ENCODE peak calls at places on chromosomes 3 and 15, in seven cellular contexts. G is CD8-positive, alpha-beta T cell; E is keratinocyte; B is GM23338; J is SJSA1; M is adrenal gland; A is body of pancreas. S is an unnamed sample. For H3K4me1, the result is how much of the 10 kb centered on the place peaks cover.

GRCh38 chr3:127158614-127159221 is 34.2 kb upstream of the PRR23E start:
- DNase-seq in G (no peak), E (no peak), B (peak), J (no peak), M (no peak), A (no peak), S (no peak)

GRCh38 chr15:98150531-98150930 is 190.0 kb downstream of the ARRDC4 start:
- DNase-seq in G (no peak), E (no peak), B (no peak), J (no peak), M (no peak), A (no peak), S (no peak)

GRCh38 chr3:56879453-56880224 is 77.9 kb upstream of the ARHGEF3 start:
- DNase-seq in G (no peak), E (no peak), B (no peak), J (no peak), M (no peak), A (no peak), S (no peak)

GRCh38 chr3:14773691-14774128 is 45.1 kb upstream of the FGD5 start:
- DNase-seq in G (no peak), E (no peak), B (no peak), J (peak), M (peak), A (no peak), S (peak)

GRCh38 chr3:159685801-159686200 is 302.8 kb upstream of the IL12A start:
- DNase-seq in G (no peak), E (no peak), B (no peak), J (no peak), M (no peak), A (no peak), S (no peak)

GRCh38 chr3:167305340-167305739 is 74.8 kb downstream of the ZBBX start:
- DNase-seq in G (no peak), E (no peak), B (no peak), J (no peak), M (no peak), A (no peak), S (no peak)

GRCh38 chr3:129684270-129684669 is 77.8 kb upstream of the PLXND1 start:
- DNase-seq in G (no peak), E (no peak), B (no peak), J (no peak), M (no peak), A (no peak), S (no peak)

GRCh38 chr3:135982404-135982761 is 16.9 kb downstream of the PPP2R3A start:
- DNase-seq in G (no peak), E (no peak), B (no peak), J (no peak), M (no peak), A (no peak), S (no peak)

GRCh38 chr3:104604326-104605010 is 762.2 kb upstream of the ALCAM start:
- DNase-seq in G (no peak), E (no peak), B (peak), J (no peak), M (no peak), A (no peak), S (no peak)

GRCh38 chr3:195147649-195148121 is 123.3 kb downstream of the XXYLT1 start:
- DNase-seq in G (no peak), E (no peak), B (no peak), J (no peak), M (no peak), A (no peak), S (no peak)

GRCh38 chr3:57659004-57659672 is 33.7 kb downstream of the DENND6A start:
- DNase-seq in G (no peak), E (no peak), B (no peak), J (no peak), M (no peak), A (no peak), S (no peak)

GRCh38 chr15:61834076-61834697 is 226.1 kb downstream of the VPS13C start:
- DNase-seq in G (peak), E (peak), B (peak), J (peak), M (peak), A (peak), S (peak)

GRCh38 chr15:63050737-63051700 is 8.5 kb downstream of the TPM1 start:
- DNase-seq in G (no peak), E (no peak), B (peak), J (peak), M (no peak), A (no peak), S (no peak)

GRCh38 chr3:170360916-170361315 is 3.4 kb downstream of the SKIL start:
- DNase-seq in G (no peak), E (no peak), B (peak), J (no peak), M (no peak), A (no peak), S (no peak)

DNA sequence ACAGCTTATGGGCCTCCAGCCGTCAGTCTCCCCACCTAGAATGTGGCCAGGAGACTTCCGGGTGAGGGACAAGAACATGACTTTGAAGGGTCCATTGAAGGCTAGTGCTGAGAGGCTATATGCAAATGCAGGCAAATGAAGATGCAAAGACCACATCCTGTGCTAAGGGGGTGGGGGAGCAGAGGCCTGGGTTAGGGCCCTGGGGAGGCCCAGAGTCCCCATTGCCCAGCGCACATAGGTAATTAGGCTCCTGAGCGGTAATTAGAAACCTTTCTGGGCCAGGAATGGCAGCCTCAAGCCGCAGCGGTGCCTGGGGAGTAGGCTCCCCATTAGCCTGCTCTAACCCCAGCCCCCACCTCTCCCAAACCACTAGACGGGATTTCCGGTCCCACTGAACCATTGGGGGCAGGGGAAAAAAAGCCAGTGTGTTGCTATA is 6.9 kb downstream of the CSK start:
- DNase-seq in G (no peak), E (no peak), B (peak), J (no peak), M (no peak), A (no peak), S (no peak)
- H3K4me1 ChIP-seq in G (half or more), E (half or more), B (under half), J (under half), M (under half), A (under half), S (under half)

GRCh38 chr15:71282086-71282485 is 166.8 kb downstream of the THSD4 start:
- DNase-seq in G (no peak), E (no peak), B (no peak), J (no peak), M (no peak), A (no peak), S (no peak)
- H3K4me1 ChIP-seq in G (under half), E (under half), B (under half), J (under half), M (under half), A (under half), S (under half)

GRCh38 chr3:125146601-125147490 is 65.7 kb downstream of the SLC12A8 start:
- DNase-seq in G (no peak), E (no peak), B (no peak), J (no peak), M (no peak), A (peak), S (no peak)
- H3K4me1 ChIP-seq in G (under half), E (under half), B (under half), J (under half), M (under half), A (under half), S (half or more)

GRCh38 chr3:124787490-124788195 is 57.4 kb downstream of the UMPS start:
- DNase-seq in G (no peak), E (no peak), B (no peak), J (no peak), M (no peak), A (no peak), S (no peak)
- H3K4me1 ChIP-seq in G (under half), E (under half), B (under half), J (under half), M (under half), A (under half), S (under half)

GRCh38 chr3:81245505-81245904 is 515.9 kb downstream of the GBE1 start:
- DNase-seq in G (no peak), E (no peak), B (no peak), J (no peak), M (no peak), A (no peak), S (no peak)

GRCh38 chr3:81255463-81255862 is 506.0 kb downstream of the GBE1 start:
- DNase-seq in G (no peak), E (no peak), B (no peak), J (no peak), M (no peak), A (no peak), S (no peak)

GRCh38 chr3:81249540-81250029 is 511.9 kb downstream of the GBE1 start:
- DNase-seq in G (no peak), E (no peak), B (peak), J (no peak), M (no peak), A (no peak), S (no peak)

GRCh38 chr3:81251108-81251507 is 510.3 kb downstream of the GBE1 start:
- DNase-seq in G (no peak), E (no peak), B (no peak), J (no peak), M (no peak), A (no peak), S (no peak)
- H3K4me1 ChIP-seq in G (under half), E (under half), B (under half), J (under half), M (under half), A (under half), S (under half)

GRCh38 chr3:152292367-152292766 is 23.6 kb downstream of the MBNL1 start:
- DNase-seq in G (no peak), E (no peak), B (no peak), J (no peak), M (no peak), A (no peak), S (no peak)
- H3K4me1 ChIP-seq in G (half or more), E (under half), B (under half), J (half or more), M (under half), A (under half), S (under half)

GRCh38 chr3:187191271-187191670 is 6.0 kb upstream of the RTP1 start:
- DNase-seq in G (no peak), E (no peak), B (no peak), J (no peak), M (no peak), A (no peak), S (no peak)
- H3K4me1 ChIP-seq in G (under half), E (under half), B (under half), J (under half), M (under half), A (under half), S (under half)

DNA sequence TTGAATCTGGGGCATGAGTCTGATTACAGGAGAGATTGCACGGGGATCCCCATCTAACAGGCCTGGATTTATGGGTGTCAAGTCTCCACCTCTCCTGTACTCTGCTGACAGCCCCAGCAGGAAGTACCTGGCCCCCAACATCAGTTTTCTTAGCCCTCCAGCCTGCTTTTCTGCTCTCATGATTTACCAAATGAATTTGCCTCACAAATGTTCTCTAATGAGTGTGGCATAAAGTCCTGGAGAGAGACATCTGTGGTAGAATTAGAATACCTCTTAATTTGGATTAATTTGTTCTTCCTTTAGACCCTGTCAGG is 60.1 kb downstream of the FNDC3B start:
- DNase-seq in G (no peak), E (no peak), B (no peak), J (no peak), M (no peak), A (no peak), S (no peak)
- H3K4me1 ChIP-seq in G (half or more), E (half or more), B (half or more), J (under half), M (under half), A (half or more), S (half or more)

DNA sequence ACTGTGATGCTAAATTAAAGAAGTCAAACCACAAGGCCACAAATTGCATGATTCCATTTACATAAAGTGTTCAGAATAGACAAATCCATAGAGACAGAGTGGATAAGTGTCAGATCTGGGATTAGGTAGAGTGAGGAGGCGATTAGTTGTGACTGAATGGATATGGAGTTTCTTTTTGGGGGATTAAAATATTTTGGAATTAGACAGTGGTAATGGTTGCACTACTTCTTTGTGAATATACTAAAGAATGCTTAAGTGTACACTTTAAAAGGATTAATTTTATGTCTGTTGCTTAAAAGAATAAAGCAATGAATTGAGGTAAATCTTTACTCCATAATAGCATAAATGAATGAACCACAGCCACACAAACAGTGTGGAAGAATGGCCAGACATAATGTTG is 175.5 kb upstream of the CADM2 start:
- DNase-seq in G (no peak), E (no peak), B (no peak), J (no peak), M (no peak), A (no peak), S (no peak)
- H3K4me1 ChIP-seq in G (under half), E (under half), B (under half), J (under half), M (under half), A (under half), S (under half)

GRCh38 chr15:77986891-77987764 is 90.4 kb downstream of the TBC1D2B start:
- DNase-seq in G (no peak), E (no peak), B (peak), J (peak), M (no peak), A (no peak), S (no peak)

GRCh38 chr15:77988386-77989301 is 88.9 kb downstream of the TBC1D2B start:
- DNase-seq in G (no peak), E (no peak), B (no peak), J (no peak), M (no peak), A (peak), S (no peak)

GRCh38 chr15:77993374-77993911 is 84.1 kb downstream of the TBC1D2B start:
- DNase-seq in G (no peak), E (no peak), B (no peak), J (no peak), M (no peak), A (no peak), S (no peak)

GRCh38 chr15:77991029-77991406 is 86.5 kb downstream of the TBC1D2B start:
- DNase-seq in G (no peak), E (no peak), B (no peak), J (no peak), M (no peak), A (no peak), S (no peak)

GRCh38 chr15:77992356-77993222 is 84.9 kb downstream of the TBC1D2B start:
- DNase-seq in G (no peak), E (no peak), B (no peak), J (no peak), M (no peak), A (peak), S (no peak)
- H3K4me1 ChIP-seq in G (under half), E (under half), B (under half), J (under half), M (under half), A (half or more), S (under half)